ENCODE peak calls at places on chromosomes 4 and X, in eight cellular contexts. Y is lower leg skin, F is A549, A is breast epithelium, M is H1, H is uterus, C is tibial nerve, P is ovary. X is an unnamed sample.

GRCh38 chrX:139882299-139882698 is 50.6 kb downstream of the ATP11C start:
- DNase-seq in Y (no peak), F (no peak), A (no peak), M (no peak), H (no peak), C (no peak), P (no peak), X (no peak)

GRCh38 chrX:151896734-151897474 is 15.8 kb upstream of the MAGEA4 start:
- DNase-seq in Y (no peak), F (peak), A (no peak), M (no peak), H (no peak), C (no peak), P (no peak), X (no peak)

GRCh38 chr4:4343038-4343437 is 43.9 kb upstream of the NSG1 start:
- DNase-seq in Y (no peak), F (no peak), A (no peak), M (no peak), H (no peak), C (no peak), P (no peak), X (no peak)

GRCh38 chrX:55056820-55057690 is 17.8 kb upstream of the PAGE2B start:
- DNase-seq in Y (no peak), F (no peak), A (no peak), M (no peak), H (no peak), C (no peak), P (no peak), X (no peak)

GRCh38 chrX:70030242-70030823 is 19.4 kb downstream of the AWAT2 start:
- DNase-seq in Y (no peak), F (peak), A (no peak), M (no peak), H (no peak), C (no peak), P (no peak), X (peak)

GRCh38 chr4:68872442-68873217 is 56.8 kb downstream of the UGT2B10 start:
- DNase-seq in Y (no peak), F (no peak), A (no peak), M (no peak), H (no peak), C (no peak), P (no peak), X (no peak)

GRCh38 chr4:13930155-13930554 is 302.6 kb upstream of the BOD1L1 start:
- DNase-seq in Y (no peak), F (no peak), A (no peak), M (no peak), H (no peak), C (no peak), P (no peak), X (no peak)

GRCh38 chr4:123477804-123478209 is 81.2 kb downstream of the SPRY1 start:
- DNase-seq in Y (no peak), F (no peak), A (no peak), M (no peak), H (no peak), C (peak), P (no peak), X (peak)

GRCh38 chrX:55907968-55908607 is 190.5 kb downstream of the RRAGB start:
- DNase-seq in Y (peak), F (peak), A (peak), M (peak), H (peak), C (peak), P (peak), X (peak)

GRCh38 chrX:105190252-105190853 is 30.1 kb downstream of the TEX13A start:
- DNase-seq in Y (no peak), F (peak), A (no peak), M (no peak), H (no peak), C (peak), P (no peak), X (peak)

GRCh38 chr4:124523816-124524215 is 188.7 kb downstream of the ANKRD50 start:
- DNase-seq in Y (no peak), F (no peak), A (no peak), M (no peak), H (no peak), C (no peak), P (no peak), X (no peak)

GRCh38 chr4:43846111-43846587 is 602.5 kb downstream of the KCTD8 start:
- DNase-seq in Y (no peak), F (no peak), A (no peak), M (no peak), H (no peak), C (no peak), P (no peak), X (no peak)

GRCh38 chr4:61406677-61407076 is 206.6 kb downstream of the ADGRL3 start:
- DNase-seq in Y (no peak), F (no peak), A (no peak), M (no peak), H (no peak), C (no peak), P (no peak), X (no peak)

GRCh38 chr4:40845136-40845910 is 95.6 kb downstream of the NSUN7 start:
- DNase-seq in Y (peak), F (no peak), A (no peak), M (no peak), H (no peak), C (no peak), P (no peak), X (no peak)

GRCh38 chrX:25941559-25942250 is 196.4 kb upstream of the MAGEB18 start:
- DNase-seq in Y (no peak), F (no peak), A (no peak), M (no peak), H (no peak), C (no peak), P (no peak), X (no peak)

GRCh38 chrX:154378059-154378798 is 866 bp upstream of the EMD start:
- DNase-seq in Y (peak), F (no peak), A (peak), M (no peak), H (peak), C (no peak), P (peak), X (peak)

GRCh38 chr4:71609159-71609558 is 174.7 kb downstream of the GC start:
- DNase-seq in Y (no peak), F (no peak), A (no peak), M (no peak), H (no peak), C (no peak), P (no peak), X (no peak)

GRCh38 chr4:138341739-138342415 is 99.7 kb upstream of the SLC7A11 start:
- DNase-seq in Y (no peak), F (no peak), A (no peak), M (no peak), H (no peak), C (no peak), P (no peak), X (no peak)

GRCh38 chr4:8213121-8213520 is 14.0 kb downstream of the SH3TC1 start:
- DNase-seq in Y (no peak), F (no peak), A (no peak), M (no peak), H (no peak), C (no peak), P (no peak), X (no peak)

GRCh38 chr4:68373513-68373912 is 23.6 kb upstream of the YTHDC1 start:
- DNase-seq in Y (peak), F (no peak), A (peak), M (peak), H (peak), C (peak), P (peak), X (peak)

GRCh38 chr4:74886490-74886889 is 46.4 kb upstream of the PARM1 start:
- DNase-seq in Y (no peak), F (peak), A (peak), M (no peak), H (no peak), C (no peak), P (no peak), X (no peak)

GRCh38 chr4:188139671-188140070 is 430 bp downstream of the TRIML1 start:
- DNase-seq in Y (peak), F (no peak), A (no peak), M (no peak), H (no peak), C (no peak), P (no peak), X (no peak)

GRCh38 chr4:18536420-18536819 is 514.9 kb upstream of the LCORL start:
- DNase-seq in Y (no peak), F (no peak), A (no peak), M (no peak), H (no peak), C (no peak), P (no peak), X (no peak)

GRCh38 chr4:18777190-18777589 is 755.6 kb upstream of the LCORL start:
- DNase-seq in Y (no peak), F (no peak), A (no peak), M (no peak), H (no peak), C (no peak), P (no peak), X (no peak)

GRCh38 chrX:106917830-106918500 is 2.2 kb upstream of the CLDN2 start:
- DNase-seq in Y (no peak), F (peak), A (no peak), M (no peak), H (no peak), C (no peak), P (no peak), X (no peak)

GRCh38 chr4:123785515-123785914 is 388.9 kb downstream of the SPRY1 start:
- DNase-seq in Y (peak), F (no peak), A (peak), M (peak), H (peak), C (peak), P (peak), X (peak)

GRCh38 chr4:10108818-10109783 is 7.5 kb downstream of the WDR1 start:
- DNase-seq in Y (no peak), F (no peak), A (no peak), M (no peak), H (no peak), C (no peak), P (no peak), X (peak)

GRCh38 chr4:33715996-33716395 is 2528.3 kb downstream of the ARAP2 start:
- DNase-seq in Y (no peak), F (no peak), A (no peak), M (no peak), H (no peak), C (no peak), P (no peak), X (no peak)

GRCh38 chrX:102746134-102746584 is 25.6 kb downstream of the GPRASP3 start:
- DNase-seq in Y (peak), F (no peak), A (no peak), M (no peak), H (peak), C (no peak), P (peak), X (peak)

GRCh38 chrX:123475068-123475724 is 257.7 kb downstream of the THOC2 start:
- DNase-seq in Y (no peak), F (peak), A (no peak), M (no peak), H (no peak), C (no peak), P (no peak), X (no peak)

GRCh38 chrX:13472975-13473665 is 96.3 kb upstream of the EGFL6 start:
- DNase-seq in Y (no peak), F (no peak), A (no peak), M (no peak), H (no peak), C (no peak), P (no peak), X (no peak)

GRCh38 chr4:37951465-37952352 is 8.5 kb upstream of the PTTG2 start:
- DNase-seq in Y (no peak), F (no peak), A (no peak), M (no peak), H (no peak), C (no peak), P (no peak), X (peak)

GRCh38 chrX:32448320-32448719 is 763.0 kb downstream of the DMD start:
- DNase-seq in Y (no peak), F (no peak), A (no peak), M (no peak), H (no peak), C (no peak), P (no peak), X (no peak)

GRCh38 chr4:26858947-26859401 is 1.7 kb upstream of the STIM2 start:
- DNase-seq in Y (no peak), F (no peak), A (no peak), M (no peak), H (no peak), C (no peak), P (no peak), X (no peak)

GRCh38 chr4:26856906-26857277 is 3.7 kb upstream of the STIM2 start:
- DNase-seq in Y (no peak), F (no peak), A (no peak), M (no peak), H (no peak), C (no peak), P (no peak), X (no peak)

GRCh38 chr4:26858035-26858918 is 2.4 kb upstream of the STIM2 start:
- DNase-seq in Y (no peak), F (no peak), A (no peak), M (no peak), H (no peak), C (no peak), P (no peak), X (no peak)

GRCh38 chr4:26859762-26860156 is 882 bp upstream of the STIM2 start:
- DNase-seq in Y (no peak), F (no peak), A (no peak), M (no peak), H (no peak), C (no peak), P (no peak), X (no peak)

DNA sequence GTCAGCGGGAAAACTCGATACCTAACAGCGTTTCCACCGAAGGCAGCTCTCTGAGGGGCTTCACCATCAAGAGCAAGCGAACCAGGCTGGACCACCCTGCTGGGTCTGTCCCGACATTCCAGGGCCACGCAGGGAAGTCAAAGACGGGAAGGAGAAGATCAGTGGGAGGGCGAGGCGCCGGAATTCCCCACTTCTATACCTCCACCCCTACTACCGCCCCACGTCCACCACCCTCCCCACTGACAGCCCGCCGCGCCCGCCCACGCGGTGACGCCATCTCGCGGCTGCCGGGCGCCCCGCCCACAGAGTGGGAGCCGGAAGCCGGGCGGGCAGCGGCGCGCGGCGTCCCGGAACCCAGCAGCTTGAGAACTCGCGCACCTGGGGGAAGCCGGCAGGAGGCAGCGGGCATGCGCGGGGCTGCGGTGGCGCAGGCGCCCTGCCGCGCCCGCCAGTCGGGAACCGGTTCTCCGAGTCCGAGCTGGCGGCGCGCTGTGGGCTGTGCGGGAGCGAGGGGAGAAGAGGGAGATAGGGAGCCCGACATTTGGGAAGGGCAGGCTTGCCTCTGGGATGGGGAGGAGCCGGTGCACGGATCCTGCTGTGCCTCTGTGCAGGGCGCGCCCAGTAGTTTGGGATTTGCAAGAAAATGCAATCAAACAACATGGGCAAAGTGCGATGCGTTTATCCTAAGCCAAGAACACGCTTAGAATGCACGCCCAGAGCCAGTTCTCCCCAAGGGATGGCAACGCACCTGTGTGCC is 3.2 kb upstream of the STIM2 start:
- DNase-seq in Y (peak), F (peak), A (peak), M (peak), H (peak), C (peak), P (peak), X (peak)
- TF ChIP-seq POLR2A in Y (no peak), F (peak), A (no peak), M (no peak), H (peak), C (peak), P (peak), X (peak)

DNA sequence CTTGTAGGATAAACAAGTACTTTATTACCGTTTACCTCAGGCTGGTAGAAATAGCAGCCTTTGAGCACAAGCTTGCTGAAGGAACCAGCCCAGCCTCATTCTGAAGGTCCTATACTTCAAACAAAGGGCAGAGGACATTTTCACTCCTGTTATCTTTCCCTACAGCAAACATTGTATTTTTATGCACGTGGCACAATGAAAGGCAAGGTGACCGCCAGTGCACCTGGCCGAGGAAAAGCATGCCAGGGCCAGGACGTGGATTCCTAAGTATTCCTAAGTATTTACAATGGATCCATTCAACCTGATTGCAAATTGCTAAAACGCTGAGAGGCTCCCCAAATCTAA is 127.9 kb upstream of the FTHL17 start:
- DNase-seq in Y (no peak), F (no peak), A (no peak), M (no peak), H (no peak), C (no peak), P (no peak), X (peak)
- TF ChIP-seq POLR2A in Y (no peak), F (no peak), A (no peak), M (no peak), H (no peak), C (no peak), P (no peak), X (no peak)

GRCh38 chrX:91039777-91040176 is 394.9 kb upstream of the PABPC5 start:
- DNase-seq in Y (no peak), F (no peak), A (no peak), M (no peak), H (no peak), C (no peak), P (no peak), X (no peak)
- TF ChIP-seq POLR2A in Y (no peak), F (no peak), A (no peak), M (no peak), H (no peak), C (no peak), P (no peak), X (no peak)

DNA sequence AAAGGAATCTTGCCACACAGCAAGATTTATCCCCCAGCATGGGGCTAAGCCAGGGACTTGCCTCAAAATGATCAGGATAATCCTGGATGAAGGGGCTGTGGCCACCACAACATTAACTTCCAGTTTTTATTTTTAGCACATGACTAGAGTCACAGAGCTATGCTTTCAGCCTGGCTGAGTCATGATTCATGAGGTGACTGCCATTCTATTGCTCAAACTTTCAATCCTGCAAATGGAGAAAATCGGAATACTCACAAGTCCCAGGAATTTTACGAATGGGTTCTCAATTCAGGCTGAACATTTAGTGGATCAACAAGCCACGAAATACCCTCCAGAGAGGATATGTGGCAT is 70.7 kb upstream of the HPGD start:
- DNase-seq in Y (no peak), F (peak), A (no peak), M (no peak), H (no peak), C (no peak), P (no peak), X (no peak)
- TF ChIP-seq POLR2A in Y (no peak), F (no peak), A (no peak), M (no peak), H (no peak), C (no peak), P (no peak), X (no peak)